ENCODE peak calls at places on chromosomes 7 and 10, in five cellular contexts. B, G, A, T and Q are unnamed samples.

GRCh38 chr10:84256510-84257342 is 11.9 kb downstream of the RGR start:
- DNase-seq in T (no peak), G (peak; percentile 44), B (peak; percentile 20), A (peak; percentile 34), Q (no peak)

GRCh38 chr7:143415696-143416095 is 7.0 kb upstream of the EPHA1 start:
- DNase-seq in T (no peak), B (no peak), A (no peak), G (no peak), Q (no peak)

GRCh38 chr10:97038688-97039087 is 147.1 kb downstream of the SLIT1 start:
- DNase-seq in G (no peak), B (no peak), A (no peak), T (no peak), Q (no peak)

GRCh38 chr7:3300651-3301471 is at the start of gene SDK1:
- DNase-seq in G (peak; percentile 59), A (peak; percentile 93), T (peak; percentile 88), B (peak; percentile 89), Q (peak; percentile 93)

GRCh38 chr7:28136420-28136819 is 44.2 kb downstream of the JAZF1 start:
- DNase-seq in T (no peak), A (no peak), G (no peak), B (no peak), Q (no peak)

GRCh38 chr10:118853916-118854315 is 99.1 kb upstream of the CACUL1 start:
- DNase-seq in B (no peak), A (no peak), G (no peak), T (no peak), Q (no peak)

GRCh38 chr7:33645096-33645495 is 260.2 kb upstream of the BMPER start:
- DNase-seq in T (no peak), A (no peak), G (no peak), B (no peak), Q (no peak)

GRCh38 chr7:37709631-37710509 is 26.3 kb downstream of the GPR141 start:
- DNase-seq in B (no peak), G (no peak), T (no peak), A (no peak), Q (no peak)

GRCh38 chr7:28483112-28483511 is 70.8 kb downstream of the CREB5 start:
- DNase-seq in A (no peak), T (no peak), B (no peak), G (no peak), Q (no peak)

GRCh38 chr10:110206988-110207804 is at the start of gene MXI1:
- DNase-seq in A (peak; percentile 81), T (peak; percentile 38), G (peak; percentile 80), B (no peak), Q (no peak)

GRCh38 chr7:99642099-99642498 is 25.4 kb downstream of the ZSCAN25 start:
- DNase-seq in B (no peak), G (no peak), A (no peak), T (no peak), Q (no peak)

GRCh38 chr7:151736403-151736909 is 140.5 kb downstream of the PRKAG2 start:
- DNase-seq in G (peak; percentile 98), T (peak; percentile 3), B (no peak), A (peak; percentile 73), Q (peak; percentile 91)